ENCODE peak calls at places on chromosomes 4 and X, in six cellular contexts. B, K, C, Q, F and R are unnamed samples.

GRCh38 chrX:43809463-43809862 is 72.8 kb downstream of the MAOB start:
- DNase-seq in F (no peak), B (no peak), K (peak; percentile 1), Q (no peak), C (no peak), R (no peak)

GRCh38 chrX:72021975-72022374 is 109.7 kb downstream of the RTL5 start:
- DNase-seq in B (no peak), K (no peak), Q (peak; percentile 43), C (peak; percentile 35), F (no peak), R (no peak)

GRCh38 chr4:157300678-157301077 is 80.2 kb downstream of the GRIA2 start:
- DNase-seq in C (no peak), B (peak; percentile 93), Q (no peak), K (no peak), F (no peak), R (no peak)

GRCh38 chrX:131816551-131817136 is 206.5 kb upstream of the STK26 start:
- DNase-seq in F (peak; percentile 95), Q (peak; percentile 35), B (peak; percentile 32), C (peak; percentile 91), K (peak; percentile 85), R (peak; percentile 84)

GRCh38 chrX:47232803-47233332 is at the start of gene USP11:
- DNase-seq in F (no peak), K (peak; percentile 53), C (peak; percentile 68), B (peak; percentile 53), Q (peak; percentile 81), R (peak; percentile 38)

GRCh38 chr4:137861682-137862081 is 329.4 kb upstream of the PCDH18 start:
- DNase-seq in Q (no peak), F (no peak), K (peak; percentile 41), C (no peak), B (no peak), R (no peak)

GRCh38 chr4:155751569-155751968 is 7.3 kb upstream of the GUCY1B1 start:
- DNase-seq in B (no peak), F (no peak), K (no peak), Q (no peak), C (no peak), R (no peak)

GRCh38 chrX:4382273-4382672 is 668.8 kb upstream of the PRKX start:
- DNase-seq in K (no peak), Q (no peak), B (no peak), C (no peak), F (peak; percentile 1), R (no peak)

GRCh38 chr4:26206981-26207380 is 113.8 kb upstream of the RBPJ start:
- DNase-seq in F (no peak), C (no peak), K (peak; percentile 37), B (no peak), Q (no peak), R (no peak)

GRCh38 chr4:152372444-152372843 is 163.4 kb downstream of the FBXW7 start:
- DNase-seq in F (no peak), Q (no peak), K (no peak), C (no peak), B (no peak), R (no peak)

GRCh38 chr4:650951-651883 is 22.9 kb downstream of the ATP5ME start:
- DNase-seq in Q (no peak), C (no peak), F (peak; percentile 65), K (no peak), B (no peak), R (no peak)

GRCh38 chrX:68365356-68365755 is 67.9 kb downstream of the OPHN1 start:
- DNase-seq in C (no peak), Q (no peak), F (no peak), K (no peak), B (no peak), R (no peak)

GRCh38 chrX:39854772-39855747 is 242.7 kb downstream of the BCOR start:
- DNase-seq in K (no peak), F (no peak), Q (peak; percentile 92), B (no peak), C (no peak), R (no peak)

GRCh38 chr4:75990129-75990528 is 616 bp downstream of the SDAD1 start:
- DNase-seq in Q (peak; percentile 6), K (no peak), B (no peak), F (no peak), C (no peak), R (no peak)

GRCh38 chr4:1558205-1558604 is 125.9 kb downstream of the FAM53A start:
- DNase-seq in Q (no peak), B (peak; percentile 55), C (no peak), K (no peak), F (no peak), R (no peak)

GRCh38 chrX:23908219-23909003 is 605 bp downstream of the CXorf58 start:
- DNase-seq in K (no peak), B (no peak), F (no peak), Q (peak; percentile 27), C (no peak), R (no peak)

GRCh38 chr4:155742310-155743015 is 16.4 kb upstream of the GUCY1B1 start:
- DNase-seq in K (no peak), F (no peak), Q (no peak), C (no peak), B (no peak), R (no peak)

GRCh38 chrX:153598541-153599191 is at the start of gene CCNQ:
- DNase-seq in C (no peak), F (no peak), B (no peak), Q (peak; percentile 36), K (peak; percentile 30), R (peak; percentile 30)

GRCh38 chr4:13750594-13750993 is 123.1 kb upstream of the BOD1L1 start:
- DNase-seq in K (no peak), B (no peak), C (no peak), Q (no peak), F (no peak), R (no peak)

GRCh38 chrX:87160435-87161010 is 357.1 kb upstream of the KLHL4 start:
- DNase-seq in Q (no peak), K (no peak), B (no peak), C (no peak), F (peak; percentile 19), R (no peak)

GRCh38 chr4:111631157-111631999 is 513.9 kb upstream of the FAM241A start:
- DNase-seq in F (peak; percentile 1), Q (peak; percentile 12), K (peak; percentile 36), B (no peak), C (no peak), R (no peak)

GRCh38 chrX:12978205-12979010 is 3.5 kb downstream of the TMSB4X start:
- DNase-seq in B (peak; percentile 81), Q (peak; percentile 93), C (peak; percentile 66), F (no peak), K (peak; percentile 82), R (peak; percentile 75)

GRCh38 chr4:176668324-176668723 is 124.4 kb downstream of the VEGFC start:
- DNase-seq in C (no peak), F (no peak), Q (no peak), B (no peak), K (no peak), R (no peak)

GRCh38 chr4:99104153-99104552 is 15.6 kb upstream of the ADH5 start:
- DNase-seq in F (no peak), Q (no peak), C (no peak), B (no peak), K (no peak), R (no peak)

GRCh38 chrX:132058050-132058449 is 34.9 kb downstream of the STK26 start:
- DNase-seq in C (no peak), B (no peak), K (no peak), F (no peak), Q (no peak), R (no peak)

GRCh38 chr4:56375458-56375857 is 11.8 kb downstream of the AASDH start:
- DNase-seq in Q (no peak), K (no peak), F (no peak), C (no peak), B (no peak), R (no peak)

GRCh38 chr4:90028460-90028859 is 98.7 kb upstream of the CCSER1 start:
- DNase-seq in C (no peak), F (no peak), Q (no peak), K (no peak), B (no peak), R (no peak)

GRCh38 chr4:40515037-40515397 is 114.6 kb downstream of the RBM47 start:
- DNase-seq in F (no peak), B (no peak), C (no peak), Q (no peak), K (no peak), R (peak; percentile 31)

GRCh38 chrX:65635371-65635770 is 32.1 kb upstream of the MSN start:
- DNase-seq in C (no peak), B (no peak), F (no peak), K (no peak), Q (no peak), R (no peak)

GRCh38 chrX:55120767-55121358 is 32.0 kb downstream of the PAGE2 start:
- DNase-seq in C (no peak), F (no peak), Q (no peak), K (no peak), B (no peak), R (no peak)

GRCh38 chr4:152328595-152328994 is 207.3 kb downstream of the FBXW7 start:
- DNase-seq in F (no peak), C (no peak), Q (no peak), K (no peak), B (no peak), R (no peak)

GRCh38 chr4:55345054-55345453 is 988 bp upstream of the SRD5A3 start:
- DNase-seq in Q (no peak), C (peak; percentile 8), F (no peak), K (no peak), B (peak; percentile 5), R (no peak)

GRCh38 chr4:100849319-100849718 is 331.5 kb upstream of the EMCN start:
- DNase-seq in F (peak; percentile 67), B (peak; percentile 78), K (no peak), C (no peak), Q (no peak), R (no peak)

GRCh38 chr4:159179310-159179958 is 76.6 kb downstream of the RAPGEF2 start:
- DNase-seq in C (no peak), K (no peak), F (no peak), B (no peak), Q (no peak), R (no peak)

GRCh38 chr4:3471886-3472285 is 8.8 kb downstream of the DOK7 start:
- DNase-seq in Q (no peak), C (no peak), B (no peak), F (no peak), K (no peak), R (no peak)

GRCh38 chrX:132071260-132071659 is 48.2 kb downstream of the STK26 start:
- DNase-seq in B (peak; percentile 5), K (peak; percentile 18), F (no peak), C (no peak), Q (no peak), R (no peak)